ENCODE peak calls at places on chromosomes 7 and 10, in five cellular contexts. One of them, this sample, is unnamed. For H3K4me1, the result is how much of the 10 kb centered on the place peaks cover.

GRCh38 chr10:34504534-34504933 is 310.6 kb downstream of the PARD3 start:
- DNase-seq in lower lobe of right lung: no peak
- DNase-seq in fibroblast of lung: peak
- DNase-seq in BE2C: no peak
- DNase-seq in body of pancreas: peak
- DNase-seq in this sample: no peak

GRCh38 chr7:110104243-110104642 is 986.7 kb upstream of the LRRN3 start:
- DNase-seq in lower lobe of right lung: no peak
- DNase-seq in fibroblast of lung: no peak
- DNase-seq in BE2C: no peak
- DNase-seq in body of pancreas: no peak
- DNase-seq in this sample: no peak

GRCh38 chr7:95690367-95690947 is 81.9 kb upstream of the DYNC1I1 start:
- DNase-seq in lower lobe of right lung: no peak
- DNase-seq in fibroblast of lung: peak
- DNase-seq in BE2C: peak
- DNase-seq in body of pancreas: no peak
- DNase-seq in this sample: no peak

GRCh38 chr10:92419740-92420553 is 129.0 kb downstream of the MARCHF5 start:
- DNase-seq in lower lobe of right lung: peak
- DNase-seq in fibroblast of lung: peak
- DNase-seq in BE2C: no peak
- DNase-seq in body of pancreas: peak
- DNase-seq in this sample: peak

GRCh38 chr7:36487756-36488336 is 98.2 kb downstream of the ANLN start:
- DNase-seq in lower lobe of right lung: no peak
- DNase-seq in fibroblast of lung: peak
- DNase-seq in BE2C: peak
- DNase-seq in body of pancreas: peak
- DNase-seq in this sample: peak

GRCh38 chr10:97937928-97938327 is 88.3 kb downstream of the GOLGA7B start:
- DNase-seq in lower lobe of right lung: no peak
- DNase-seq in fibroblast of lung: no peak
- DNase-seq in BE2C: no peak
- DNase-seq in body of pancreas: no peak
- DNase-seq in this sample: no peak

GRCh38 chr7:107125475-107125874 is 43.3 kb upstream of the HBP1 start:
- DNase-seq in lower lobe of right lung: no peak
- DNase-seq in fibroblast of lung: no peak
- DNase-seq in BE2C: no peak
- DNase-seq in body of pancreas: no peak
- DNase-seq in this sample: no peak

GRCh38 chr10:49330127-49330665 is 31.2 kb downstream of the C10orf71 start:
- DNase-seq in lower lobe of right lung: no peak
- DNase-seq in fibroblast of lung: no peak
- DNase-seq in BE2C: no peak
- DNase-seq in body of pancreas: no peak
- DNase-seq in this sample: no peak

GRCh38 chr7:42694894-42695553 is 216.8 kb downstream of the C7orf25 start:
- DNase-seq in lower lobe of right lung: no peak
- DNase-seq in fibroblast of lung: peak
- DNase-seq in BE2C: no peak
- DNase-seq in body of pancreas: peak
- DNase-seq in this sample: peak

GRCh38 chr10:54002077-54002476 is 799.0 kb downstream of the PCDH15 start:
- DNase-seq in lower lobe of right lung: no peak
- DNase-seq in fibroblast of lung: no peak
- DNase-seq in BE2C: no peak
- DNase-seq in body of pancreas: no peak
- DNase-seq in this sample: no peak

GRCh38 chr7:103690576-103690975 is 244.6 kb upstream of the SLC26A5 start:
- DNase-seq in lower lobe of right lung: no peak
- DNase-seq in fibroblast of lung: no peak
- DNase-seq in BE2C: no peak
- DNase-seq in body of pancreas: no peak
- DNase-seq in this sample: no peak

GRCh38 chr7:41096921-41097320 is 606.0 kb downstream of the INHBA start:
- DNase-seq in lower lobe of right lung: no peak
- DNase-seq in fibroblast of lung: peak
- DNase-seq in BE2C: no peak
- DNase-seq in body of pancreas: no peak
- DNase-seq in this sample: no peak

GRCh38 chr10:117360994-117361667 is 14.1 kb downstream of the PDZD8 start:
- DNase-seq in lower lobe of right lung: no peak
- DNase-seq in fibroblast of lung: peak
- DNase-seq in BE2C: no peak
- DNase-seq in body of pancreas: no peak
- DNase-seq in this sample: no peak

GRCh38 chr7:17991866-17992648 is 35.6 kb downstream of the PRPS1L1 start:
- DNase-seq in lower lobe of right lung: no peak
- DNase-seq in fibroblast of lung: no peak
- DNase-seq in BE2C: peak
- DNase-seq in body of pancreas: peak
- DNase-seq in this sample: peak

GRCh38 chr7:139099181-139099947 is 10.2 kb downstream of the ZC3HAV1 start:
- DNase-seq in lower lobe of right lung: no peak
- DNase-seq in fibroblast of lung: peak
- DNase-seq in BE2C: no peak
- DNase-seq in body of pancreas: no peak
- DNase-seq in this sample: no peak

GRCh38 chr10:111595173-111595572 is 518.3 kb downstream of the ADRA2A start:
- DNase-seq in lower lobe of right lung: no peak
- DNase-seq in fibroblast of lung: no peak
- DNase-seq in BE2C: no peak
- DNase-seq in body of pancreas: no peak
- DNase-seq in this sample: no peak

GRCh38 chr7:30800785-30801252 is 29.6 kb downstream of the MINDY4 start:
- DNase-seq in lower lobe of right lung: no peak
- DNase-seq in fibroblast of lung: peak
- DNase-seq in BE2C: peak
- DNase-seq in body of pancreas: peak
- DNase-seq in this sample: peak

GRCh38 chr7:30799206-30799975 is 28.2 kb downstream of the MINDY4 start:
- DNase-seq in lower lobe of right lung: no peak
- DNase-seq in fibroblast of lung: peak
- DNase-seq in BE2C: no peak
- DNase-seq in body of pancreas: peak
- DNase-seq in this sample: no peak

GRCh38 chr7:30797294-30798040 is 26.2 kb downstream of the MINDY4 start:
- DNase-seq in lower lobe of right lung: no peak
- DNase-seq in fibroblast of lung: no peak
- DNase-seq in BE2C: no peak
- DNase-seq in body of pancreas: peak
- DNase-seq in this sample: no peak

GRCh38 chr7:30802812-30803211 is 31.6 kb downstream of the MINDY4 start:
- DNase-seq in lower lobe of right lung: no peak
- DNase-seq in fibroblast of lung: no peak
- DNase-seq in BE2C: no peak
- DNase-seq in body of pancreas: no peak
- DNase-seq in this sample: no peak

DNA sequence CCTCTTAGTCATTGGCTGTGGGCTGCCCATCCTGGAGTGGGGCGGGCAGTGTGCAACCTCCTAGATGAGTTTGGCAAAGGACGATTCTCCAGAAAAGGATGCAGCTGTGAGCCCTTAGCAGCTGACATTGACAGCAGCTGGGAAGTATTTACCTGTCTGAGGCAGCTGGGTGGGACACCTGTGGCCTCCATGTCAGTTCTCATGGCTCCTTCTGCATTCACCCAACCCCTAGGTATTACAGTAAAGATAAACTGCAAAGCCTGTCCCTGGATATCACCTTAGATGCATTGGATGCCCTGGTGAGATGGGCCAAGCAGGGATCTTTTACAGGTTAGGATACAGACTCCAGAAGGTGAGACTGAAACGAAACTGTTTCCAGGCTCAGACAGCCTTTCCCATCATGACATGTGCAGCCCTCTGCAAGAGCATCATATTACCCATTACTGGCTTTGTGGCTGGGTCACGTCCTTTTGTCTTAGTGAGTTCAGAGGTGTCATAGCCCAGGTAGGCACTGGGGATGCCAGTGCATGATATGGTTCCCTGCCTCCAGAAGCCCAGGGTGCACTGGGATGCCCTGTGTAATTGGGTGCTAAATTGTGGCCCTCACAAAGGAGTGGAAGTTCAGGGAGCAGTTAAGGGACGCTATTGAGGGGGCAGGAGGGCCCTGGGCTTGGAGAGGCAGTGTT is 28.9 kb downstream of the MINDY4 start:
- DNase-seq in lower lobe of right lung: no peak
- DNase-seq in fibroblast of lung: no peak
- DNase-seq in BE2C: no peak
- DNase-seq in body of pancreas: no peak
- DNase-seq in this sample: no peak
- H3K4me1 ChIP-seq in lower lobe of right lung: half or more
- H3K4me1 ChIP-seq in fibroblast of lung: half or more
- H3K4me1 ChIP-seq in BE2C: under half
- H3K4me1 ChIP-seq in body of pancreas: under half
- H3K4me1 ChIP-seq in this sample: under half

DNA sequence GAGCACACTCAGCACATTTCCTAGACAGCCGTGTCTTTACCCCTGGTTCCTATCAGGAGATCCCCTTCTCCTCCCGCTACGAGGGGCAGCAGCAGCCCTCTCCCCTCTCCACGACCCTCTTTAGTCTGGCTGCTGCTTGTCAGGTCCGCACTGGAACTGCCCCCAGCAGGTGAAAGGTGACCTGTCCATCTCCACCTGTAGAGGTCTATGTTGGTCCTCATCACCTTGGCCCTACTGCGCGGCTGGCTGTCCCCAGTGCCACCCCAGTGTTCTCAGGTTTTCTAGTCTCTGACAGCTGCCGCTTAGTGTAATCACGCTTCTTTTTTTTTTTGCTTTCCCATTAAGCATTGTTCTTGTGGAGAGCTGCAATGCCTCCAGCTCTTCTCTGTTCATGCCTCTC is 545.7 kb downstream of the SDK1 start:
- DNase-seq in lower lobe of right lung: no peak
- DNase-seq in fibroblast of lung: no peak
- DNase-seq in BE2C: no peak
- DNase-seq in body of pancreas: no peak
- DNase-seq in this sample: no peak
- TF ChIP-seq CTCF in lower lobe of right lung: no peak
- TF ChIP-seq CTCF in fibroblast of lung: no peak
- TF ChIP-seq CTCF in BE2C: no peak
- TF ChIP-seq CTCF in body of pancreas: no peak
- TF ChIP-seq CTCF in this sample: no peak

DNA sequence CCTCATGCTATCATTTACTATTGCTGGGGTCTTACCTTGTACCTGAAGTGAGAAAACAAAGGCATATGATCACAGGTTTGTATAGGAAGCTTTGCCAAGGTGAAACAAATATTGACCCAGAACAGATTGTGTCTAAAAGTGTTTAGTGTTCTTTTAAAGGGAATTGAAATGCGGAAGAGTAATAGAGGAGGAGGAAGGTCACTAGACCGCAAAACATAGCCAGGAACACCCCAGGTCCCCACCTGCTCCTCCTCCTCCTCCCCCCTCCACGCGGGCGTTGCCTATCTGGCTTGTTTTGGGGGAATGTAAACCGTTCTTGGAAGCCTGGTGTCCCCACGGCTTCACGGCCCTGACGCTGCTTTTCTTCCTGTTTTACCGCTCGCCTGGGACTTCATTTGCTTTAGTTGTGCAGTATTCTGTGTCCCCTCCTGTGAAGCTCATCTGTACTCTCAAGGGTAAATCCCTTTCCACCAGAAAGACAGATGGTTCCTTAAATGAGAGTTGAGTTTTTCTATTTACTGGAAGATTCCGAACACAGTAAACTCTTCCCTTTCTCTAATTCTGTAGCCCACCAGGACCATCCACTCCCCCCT is 80.9 kb upstream of the PFKP start:
- DNase-seq in lower lobe of right lung: no peak
- DNase-seq in fibroblast of lung: no peak
- DNase-seq in BE2C: no peak
- DNase-seq in body of pancreas: peak
- DNase-seq in this sample: peak
- H3K4me3 ChIP-seq in lower lobe of right lung: peak
- H3K4me3 ChIP-seq in fibroblast of lung: no peak
- H3K4me3 ChIP-seq in BE2C: no peak
- H3K4me3 ChIP-seq in body of pancreas: no peak
- H3K4me3 ChIP-seq in this sample: no peak

GRCh38 chr7:101953248-101953819 is 135.9 kb downstream of the CUX1 start:
- DNase-seq in lower lobe of right lung: no peak
- DNase-seq in fibroblast of lung: peak
- DNase-seq in BE2C: peak
- DNase-seq in body of pancreas: peak
- DNase-seq in this sample: no peak

GRCh38 chr7:101952355-101953247 is 135.2 kb downstream of the CUX1 start:
- DNase-seq in lower lobe of right lung: no peak
- DNase-seq in fibroblast of lung: peak
- DNase-seq in BE2C: no peak
- DNase-seq in body of pancreas: no peak
- DNase-seq in this sample: no peak

GRCh38 chr7:101951757-101952156 is 134.3 kb downstream of the CUX1 start:
- DNase-seq in lower lobe of right lung: no peak
- DNase-seq in fibroblast of lung: no peak
- DNase-seq in BE2C: no peak
- DNase-seq in body of pancreas: no peak
- DNase-seq in this sample: no peak

GRCh38 chr7:101956130-101956529 is 138.7 kb downstream of the CUX1 start:
- DNase-seq in lower lobe of right lung: no peak
- DNase-seq in fibroblast of lung: no peak
- DNase-seq in BE2C: no peak
- DNase-seq in body of pancreas: no peak
- DNase-seq in this sample: no peak

DNA sequence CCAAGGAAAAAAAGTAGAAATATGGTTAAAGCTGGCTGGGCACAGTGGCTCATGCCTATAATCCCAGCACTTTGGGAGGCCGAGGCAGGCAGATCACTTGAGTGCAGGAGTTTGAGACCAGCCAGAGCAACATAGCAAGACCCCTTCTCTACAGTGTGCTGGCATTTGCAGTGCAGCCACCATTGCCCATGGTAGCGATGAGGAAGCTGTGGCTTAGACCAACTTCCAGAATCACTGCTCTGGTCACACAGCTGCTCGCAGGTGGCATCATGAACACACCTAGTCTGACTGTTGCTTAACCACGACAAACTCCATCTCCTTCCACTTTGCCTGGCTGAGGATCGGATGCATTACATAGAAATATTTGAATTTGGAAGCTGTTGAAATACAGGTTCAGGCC is 137.1 kb downstream of the CUX1 start:
- DNase-seq in lower lobe of right lung: no peak
- DNase-seq in fibroblast of lung: no peak
- DNase-seq in BE2C: no peak
- DNase-seq in body of pancreas: no peak
- DNase-seq in this sample: no peak
- H3K4me1 ChIP-seq in lower lobe of right lung: under half
- H3K4me1 ChIP-seq in fibroblast of lung: under half
- H3K4me1 ChIP-seq in BE2C: under half
- H3K4me1 ChIP-seq in body of pancreas: under half
- H3K4me1 ChIP-seq in this sample: under half

GRCh38 chr10:79477456-79477855 is 32.0 kb upstream of the ZCCHC24 start:
- DNase-seq in lower lobe of right lung: no peak
- DNase-seq in fibroblast of lung: no peak
- DNase-seq in BE2C: no peak
- DNase-seq in body of pancreas: no peak
- DNase-seq in this sample: no peak
- TF ChIP-seq CTCF in lower lobe of right lung: no peak
- TF ChIP-seq CTCF in fibroblast of lung: no peak
- TF ChIP-seq CTCF in BE2C: no peak
- TF ChIP-seq CTCF in body of pancreas: no peak
- TF ChIP-seq CTCF in this sample: no peak

GRCh38 chr7:111711426-111712065 is 149.3 kb upstream of the IMMP2L start:
- DNase-seq in lower lobe of right lung: no peak
- DNase-seq in fibroblast of lung: peak
- DNase-seq in BE2C: no peak
- DNase-seq in body of pancreas: no peak
- DNase-seq in this sample: no peak
- H3K4me3 ChIP-seq in lower lobe of right lung: no peak
- H3K4me3 ChIP-seq in fibroblast of lung: no peak
- H3K4me3 ChIP-seq in BE2C: no peak
- H3K4me3 ChIP-seq in body of pancreas: no peak
- H3K4me3 ChIP-seq in this sample: no peak

GRCh38 chr10:8182841-8183240 is 128.4 kb downstream of the GATA3 start:
- DNase-seq in lower lobe of right lung: no peak
- DNase-seq in fibroblast of lung: no peak
- DNase-seq in BE2C: no peak
- DNase-seq in body of pancreas: no peak
- DNase-seq in this sample: no peak
- H3K4me1 ChIP-seq in lower lobe of right lung: under half
- H3K4me1 ChIP-seq in fibroblast of lung: under half
- H3K4me1 ChIP-seq in BE2C: under half
- H3K4me1 ChIP-seq in body of pancreas: under half
- H3K4me1 ChIP-seq in this sample: under half

This sample was measured in mucosa of descending colon.